ENCODE peak calls at places on chromosome 9, in eight cellular contexts. One of them, this sample, is unnamed.

GRCh38 chr9:112755059-112755458 is 4.5 kb downstream of the SNX30 start:
- DNase-seq in aorta: no peak
- DNase-seq in amniotic epithelial cell: peak
- DNase-seq in HTR-8/SVneo: no peak
- DNase-seq in activated naive CD8-positive, alpha-beta T cell treated with anti-CD3 and anti-CD28 coated beads, Interleukin-2, amount 50 U/mL, for 24 hours: no peak
- DNase-seq in RWPE1: no peak
- DNase-seq in stromal cell of bone marrow: no peak
- DNase-seq in GM10248: no peak
- DNase-seq in this sample: peak

GRCh38 chr9:135070198-135070951 is 17.1 kb upstream of the OLFM1 start:
- DNase-seq in aorta: peak
- DNase-seq in amniotic epithelial cell: no peak
- DNase-seq in HTR-8/SVneo: no peak
- DNase-seq in activated naive CD8-positive, alpha-beta T cell treated with anti-CD3 and anti-CD28 coated beads, Interleukin-2, amount 50 U/mL, for 24 hours: no peak
- DNase-seq in RWPE1: no peak
- DNase-seq in stromal cell of bone marrow: no peak
- DNase-seq in GM10248: no peak
- DNase-seq in this sample: no peak

GRCh38 chr9:91059713-91060112 is 258.1 kb downstream of the SYK start:
- DNase-seq in aorta: no peak
- DNase-seq in amniotic epithelial cell: no peak
- DNase-seq in HTR-8/SVneo: no peak
- DNase-seq in activated naive CD8-positive, alpha-beta T cell treated with anti-CD3 and anti-CD28 coated beads, Interleukin-2, amount 50 U/mL, for 24 hours: no peak
- DNase-seq in RWPE1: no peak
- DNase-seq in stromal cell of bone marrow: no peak
- DNase-seq in GM10248: no peak
- DNase-seq in this sample: no peak

GRCh38 chr9:134591573-134591981 is 50.0 kb upstream of the COL5A1 start:
- DNase-seq in aorta: no peak
- DNase-seq in amniotic epithelial cell: peak
- DNase-seq in HTR-8/SVneo: no peak
- DNase-seq in activated naive CD8-positive, alpha-beta T cell treated with anti-CD3 and anti-CD28 coated beads, Interleukin-2, amount 50 U/mL, for 24 hours: no peak
- DNase-seq in RWPE1: no peak
- DNase-seq in stromal cell of bone marrow: no peak
- DNase-seq in GM10248: no peak
- DNase-seq in this sample: peak

GRCh38 chr9:127746959-127747569 is 12.0 kb upstream of the TOR2A start:
- DNase-seq in aorta: no peak
- DNase-seq in amniotic epithelial cell: no peak
- DNase-seq in HTR-8/SVneo: no peak
- DNase-seq in activated naive CD8-positive, alpha-beta T cell treated with anti-CD3 and anti-CD28 coated beads, Interleukin-2, amount 50 U/mL, for 24 hours: no peak
- DNase-seq in RWPE1: no peak
- DNase-seq in stromal cell of bone marrow: no peak
- DNase-seq in GM10248: no peak
- DNase-seq in this sample: no peak

GRCh38 chr9:129740174-129740573 is 12.7 kb downstream of the PTGES start:
- DNase-seq in aorta: no peak
- DNase-seq in amniotic epithelial cell: no peak
- DNase-seq in HTR-8/SVneo: no peak
- DNase-seq in activated naive CD8-positive, alpha-beta T cell treated with anti-CD3 and anti-CD28 coated beads, Interleukin-2, amount 50 U/mL, for 24 hours: no peak
- DNase-seq in RWPE1: no peak
- DNase-seq in stromal cell of bone marrow: no peak
- DNase-seq in GM10248: no peak
- DNase-seq in this sample: no peak

GRCh38 chr9:74078647-74079046 is 418.5 kb upstream of the RORB start:
- DNase-seq in aorta: no peak
- DNase-seq in amniotic epithelial cell: peak
- DNase-seq in HTR-8/SVneo: peak
- DNase-seq in activated naive CD8-positive, alpha-beta T cell treated with anti-CD3 and anti-CD28 coated beads, Interleukin-2, amount 50 U/mL, for 24 hours: no peak
- DNase-seq in RWPE1: peak
- DNase-seq in stromal cell of bone marrow: no peak
- DNase-seq in GM10248: no peak
- DNase-seq in this sample: peak

GRCh38 chr9:91811024-91811909 is 138.8 kb downstream of the ROR2 start:
- DNase-seq in aorta: no peak
- DNase-seq in amniotic epithelial cell: no peak
- DNase-seq in HTR-8/SVneo: no peak
- DNase-seq in activated naive CD8-positive, alpha-beta T cell treated with anti-CD3 and anti-CD28 coated beads, Interleukin-2, amount 50 U/mL, for 24 hours: no peak
- DNase-seq in RWPE1: no peak
- DNase-seq in stromal cell of bone marrow: no peak
- DNase-seq in GM10248: no peak
- DNase-seq in this sample: no peak

GRCh38 chr9:25573281-25573680 is 105.0 kb downstream of the TUSC1 start:
- DNase-seq in aorta: no peak
- DNase-seq in amniotic epithelial cell: no peak
- DNase-seq in HTR-8/SVneo: no peak
- DNase-seq in activated naive CD8-positive, alpha-beta T cell treated with anti-CD3 and anti-CD28 coated beads, Interleukin-2, amount 50 U/mL, for 24 hours: no peak
- DNase-seq in RWPE1: no peak
- DNase-seq in stromal cell of bone marrow: no peak
- DNase-seq in GM10248: no peak
- DNase-seq in this sample: no peak

GRCh38 chr9:99515874-99516656 is 294.0 kb downstream of the SEC61B start:
- DNase-seq in aorta: no peak
- DNase-seq in amniotic epithelial cell: no peak
- DNase-seq in HTR-8/SVneo: no peak
- DNase-seq in activated naive CD8-positive, alpha-beta T cell treated with anti-CD3 and anti-CD28 coated beads, Interleukin-2, amount 50 U/mL, for 24 hours: peak
- DNase-seq in RWPE1: no peak
- DNase-seq in stromal cell of bone marrow: no peak
- DNase-seq in GM10248: peak
- DNase-seq in this sample: no peak

GRCh38 chr9:71001780-71002386 is 119.5 kb downstream of the TRPM3 start:
- DNase-seq in aorta: no peak
- DNase-seq in amniotic epithelial cell: peak
- DNase-seq in HTR-8/SVneo: peak
- DNase-seq in activated naive CD8-positive, alpha-beta T cell treated with anti-CD3 and anti-CD28 coated beads, Interleukin-2, amount 50 U/mL, for 24 hours: peak
- DNase-seq in RWPE1: peak
- DNase-seq in stromal cell of bone marrow: no peak
- DNase-seq in GM10248: peak
- DNase-seq in this sample: peak

GRCh38 chr9:124398191-124398590 is 17.1 kb downstream of the PSMB7 start:
- DNase-seq in aorta: no peak
- DNase-seq in amniotic epithelial cell: no peak
- DNase-seq in HTR-8/SVneo: no peak
- DNase-seq in activated naive CD8-positive, alpha-beta T cell treated with anti-CD3 and anti-CD28 coated beads, Interleukin-2, amount 50 U/mL, for 24 hours: no peak
- DNase-seq in RWPE1: no peak
- DNase-seq in stromal cell of bone marrow: no peak
- DNase-seq in GM10248: no peak
- DNase-seq in this sample: no peak

GRCh38 chr9:133977421-133978201 is 14.5 kb downstream of the VAV2 start:
- DNase-seq in aorta: peak
- DNase-seq in amniotic epithelial cell: no peak
- DNase-seq in HTR-8/SVneo: no peak
- DNase-seq in activated naive CD8-positive, alpha-beta T cell treated with anti-CD3 and anti-CD28 coated beads, Interleukin-2, amount 50 U/mL, for 24 hours: no peak
- DNase-seq in RWPE1: no peak
- DNase-seq in stromal cell of bone marrow: no peak
- DNase-seq in GM10248: no peak
- DNase-seq in this sample: no peak

GRCh38 chr9:120230227-120230626 is 349.7 kb downstream of the CDK5RAP2 start:
- DNase-seq in aorta: no peak
- DNase-seq in amniotic epithelial cell: no peak
- DNase-seq in HTR-8/SVneo: no peak
- DNase-seq in activated naive CD8-positive, alpha-beta T cell treated with anti-CD3 and anti-CD28 coated beads, Interleukin-2, amount 50 U/mL, for 24 hours: no peak
- DNase-seq in RWPE1: no peak
- DNase-seq in stromal cell of bone marrow: no peak
- DNase-seq in GM10248: no peak
- DNase-seq in this sample: no peak

GRCh38 chr9:134372621-134373267 is 46.5 kb downstream of the RXRA start:
- DNase-seq in aorta: peak
- DNase-seq in amniotic epithelial cell: peak
- DNase-seq in HTR-8/SVneo: no peak
- DNase-seq in activated naive CD8-positive, alpha-beta T cell treated with anti-CD3 and anti-CD28 coated beads, Interleukin-2, amount 50 U/mL, for 24 hours: no peak
- DNase-seq in RWPE1: peak
- DNase-seq in stromal cell of bone marrow: no peak
- DNase-seq in GM10248: no peak
- DNase-seq in this sample: no peak

GRCh38 chr9:23556459-23556858 is 269.6 kb downstream of the ELAVL2 start:
- DNase-seq in aorta: no peak
- DNase-seq in amniotic epithelial cell: no peak
- DNase-seq in HTR-8/SVneo: no peak
- DNase-seq in activated naive CD8-positive, alpha-beta T cell treated with anti-CD3 and anti-CD28 coated beads, Interleukin-2, amount 50 U/mL, for 24 hours: no peak
- DNase-seq in RWPE1: no peak
- DNase-seq in stromal cell of bone marrow: no peak
- DNase-seq in GM10248: no peak
- DNase-seq in this sample: no peak

GRCh38 chr9:109192732-109193361 is 25.8 kb upstream of the FRRS1L start:
- DNase-seq in aorta: no peak
- DNase-seq in amniotic epithelial cell: peak
- DNase-seq in HTR-8/SVneo: no peak
- DNase-seq in activated naive CD8-positive, alpha-beta T cell treated with anti-CD3 and anti-CD28 coated beads, Interleukin-2, amount 50 U/mL, for 24 hours: no peak
- DNase-seq in RWPE1: no peak
- DNase-seq in stromal cell of bone marrow: no peak
- DNase-seq in GM10248: no peak
- DNase-seq in this sample: peak

GRCh38 chr9:91775011-91775707 is 174.9 kb downstream of the ROR2 start:
- DNase-seq in aorta: peak
- DNase-seq in amniotic epithelial cell: peak
- DNase-seq in HTR-8/SVneo: peak
- DNase-seq in activated naive CD8-positive, alpha-beta T cell treated with anti-CD3 and anti-CD28 coated beads, Interleukin-2, amount 50 U/mL, for 24 hours: peak
- DNase-seq in RWPE1: peak
- DNase-seq in stromal cell of bone marrow: no peak
- DNase-seq in GM10248: peak
- DNase-seq in this sample: peak

GRCh38 chr9:136331556-136332481 is 4.5 kb downstream of the GPSM1 start:
- DNase-seq in aorta: no peak
- DNase-seq in amniotic epithelial cell: no peak
- DNase-seq in HTR-8/SVneo: no peak
- DNase-seq in activated naive CD8-positive, alpha-beta T cell treated with anti-CD3 and anti-CD28 coated beads, Interleukin-2, amount 50 U/mL, for 24 hours: no peak
- DNase-seq in RWPE1: no peak
- DNase-seq in stromal cell of bone marrow: no peak
- DNase-seq in GM10248: no peak
- DNase-seq in this sample: no peak

GRCh38 chr9:100011062-100011681 is 87.6 kb downstream of the ERP44 start:
- DNase-seq in aorta: no peak
- DNase-seq in amniotic epithelial cell: peak
- DNase-seq in HTR-8/SVneo: peak
- DNase-seq in activated naive CD8-positive, alpha-beta T cell treated with anti-CD3 and anti-CD28 coated beads, Interleukin-2, amount 50 U/mL, for 24 hours: peak
- DNase-seq in RWPE1: peak
- DNase-seq in stromal cell of bone marrow: no peak
- DNase-seq in GM10248: peak
- DNase-seq in this sample: peak

GRCh38 chr9:108885643-108886348 is 23.7 kb downstream of the ACTL7A start:
- DNase-seq in aorta: no peak
- DNase-seq in amniotic epithelial cell: peak
- DNase-seq in HTR-8/SVneo: peak
- DNase-seq in activated naive CD8-positive, alpha-beta T cell treated with anti-CD3 and anti-CD28 coated beads, Interleukin-2, amount 50 U/mL, for 24 hours: peak
- DNase-seq in RWPE1: peak
- DNase-seq in stromal cell of bone marrow: peak
- DNase-seq in GM10248: peak
- DNase-seq in this sample: peak

GRCh38 chr9:15696979-15697378 is 144.1 kb downstream of the CCDC171 start:
- DNase-seq in aorta: no peak
- DNase-seq in amniotic epithelial cell: no peak
- DNase-seq in HTR-8/SVneo: peak
- DNase-seq in activated naive CD8-positive, alpha-beta T cell treated with anti-CD3 and anti-CD28 coated beads, Interleukin-2, amount 50 U/mL, for 24 hours: no peak
- DNase-seq in RWPE1: no peak
- DNase-seq in stromal cell of bone marrow: peak
- DNase-seq in GM10248: no peak
- DNase-seq in this sample: peak